ENCODE peak calls at places on chromosomes 16 and 17, in four cellular contexts. Y is right lobe of liver, T is AG04450, A is PC-9. P is an unnamed sample.

GRCh38 chr17:39485555-39485954 is 24.3 kb downstream of the CDK12 start:
- DNase-seq in Y (no peak), T (peak), A (peak), P (no peak)

GRCh38 chr16:50593410-50594139 is 45.4 kb downstream of the NKD1 start:
- DNase-seq in Y (no peak), A (no peak), T (no peak), P (no peak)

GRCh38 chr17:42759982-42760651 is 910 bp upstream of the RAMP2 start:
- DNase-seq in Y (no peak), A (no peak), T (no peak), P (no peak)

GRCh38 chr17:83036666-83037065 is 42.7 kb upstream of the METRNL start:
- DNase-seq in A (no peak), T (no peak), Y (no peak), P (no peak)

GRCh38 chr17:81396722-81397313 is 1.6 kb downstream of the BAHCC1 start:
- DNase-seq in A (peak), Y (no peak), T (no peak), P (no peak)

GRCh38 chr17:64472564-64472963 is 23.6 kb downstream of the MILR1 start:
- DNase-seq in T (no peak), A (no peak), Y (no peak), P (no peak)

GRCh38 chr17:40443196-40443987 is at the start of gene IGFBP4:
- DNase-seq in Y (peak), A (peak), T (no peak), P (peak)

GRCh38 chr17:2176484-2177175 is 121.7 kb downstream of the HIC1 start:
- DNase-seq in T (no peak), Y (no peak), A (no peak), P (no peak)

GRCh38 chr16:21223787-21224186 is 9.7 kb upstream of the ANKS4B start:
- DNase-seq in Y (no peak), A (no peak), T (no peak), P (no peak)

GRCh38 chr17:51580869-51581268 is 320.5 kb downstream of the UTP18 start:
- DNase-seq in Y (no peak), T (no peak), A (no peak), P (no peak)

GRCh38 chr17:850828-851759 is 68.9 kb downstream of the MRM3 start:
- DNase-seq in Y (no peak), T (no peak), A (no peak), P (no peak)

GRCh38 chr16:77657016-77657415 is 65.3 kb upstream of the NUDT7 start:
- DNase-seq in T (no peak), A (no peak), Y (no peak), P (no peak)

GRCh38 chr16:52424591-52424990 is 122.4 kb downstream of the TOX3 start:
- DNase-seq in T (no peak), A (no peak), Y (no peak), P (no peak)
- H3K4me3 ChIP-seq in T (no peak), A (no peak), Y (no peak), P (no peak)

DNA sequence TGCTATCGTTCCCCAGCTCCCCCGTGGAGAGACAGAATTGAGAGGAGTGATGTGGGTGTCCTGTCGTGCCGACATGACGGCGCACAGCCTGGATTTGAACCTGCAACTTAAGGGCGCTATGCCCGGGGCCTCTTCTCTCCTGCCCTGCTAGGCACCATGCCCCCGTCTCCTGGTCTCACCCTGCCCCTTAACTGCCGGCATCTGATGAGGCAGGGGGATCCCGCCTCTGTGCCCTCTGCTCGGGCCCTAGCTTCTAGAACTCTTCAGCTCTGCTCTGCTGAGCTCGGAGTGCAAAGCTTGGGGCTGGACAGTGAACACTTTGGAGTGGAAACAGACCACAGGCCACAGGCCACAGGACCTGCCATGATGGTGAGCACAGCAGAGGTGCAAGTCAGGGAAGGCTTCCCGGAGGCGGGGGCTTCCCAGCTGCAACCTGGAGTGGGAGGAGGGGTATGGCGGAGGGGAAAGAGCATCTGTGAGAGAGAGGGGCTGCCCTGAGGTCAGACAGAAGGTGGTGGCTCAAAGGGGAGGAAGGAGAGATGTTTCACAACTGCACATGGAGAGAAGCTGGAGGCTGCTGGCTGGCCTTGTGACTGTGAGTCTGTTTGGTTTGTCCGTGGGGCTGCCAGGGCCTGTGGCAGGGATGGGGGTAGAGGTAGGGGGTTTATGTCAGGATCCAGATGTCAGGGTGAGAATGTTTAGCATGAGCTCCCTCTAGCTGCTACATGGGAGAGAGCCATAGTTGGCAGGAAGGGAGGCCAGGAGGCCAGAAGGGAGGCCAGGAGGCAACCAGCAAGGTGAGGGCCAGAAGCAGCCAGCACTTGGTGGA is 107.8 kb downstream of the CRLF3 start:
- DNase-seq in A (no peak), T (no peak), Y (peak), P (peak)
- TF ChIP-seq CTCF in A (no peak), T (no peak), Y (no peak), P (no peak)

GRCh38 chr17:19945009-19945650 is 32.5 kb downstream of the AKAP10 start:
- DNase-seq in T (no peak), Y (no peak), A (no peak), P (no peak)
- H3K27ac ChIP-seq in T (no peak), Y (no peak), A (no peak), P (no peak)

GRCh38 chr17:8350339-8350738 is 10.7 kb downstream of the ODF4 start:
- DNase-seq in Y (no peak), A (no peak), T (no peak), P (no peak)

GRCh38 chr17:8353736-8354135 is 14.1 kb downstream of the ODF4 start:
- DNase-seq in Y (no peak), A (no peak), T (no peak), P (no peak)

GRCh38 chr17:8357910-8358309 is 18.3 kb downstream of the ODF4 start:
- DNase-seq in A (no peak), T (no peak), Y (no peak), P (no peak)

GRCh38 chr17:8359769-8360168 is 16.7 kb downstream of the KRABD2 start:
- DNase-seq in T (peak), A (no peak), Y (no peak), P (no peak)

DNA sequence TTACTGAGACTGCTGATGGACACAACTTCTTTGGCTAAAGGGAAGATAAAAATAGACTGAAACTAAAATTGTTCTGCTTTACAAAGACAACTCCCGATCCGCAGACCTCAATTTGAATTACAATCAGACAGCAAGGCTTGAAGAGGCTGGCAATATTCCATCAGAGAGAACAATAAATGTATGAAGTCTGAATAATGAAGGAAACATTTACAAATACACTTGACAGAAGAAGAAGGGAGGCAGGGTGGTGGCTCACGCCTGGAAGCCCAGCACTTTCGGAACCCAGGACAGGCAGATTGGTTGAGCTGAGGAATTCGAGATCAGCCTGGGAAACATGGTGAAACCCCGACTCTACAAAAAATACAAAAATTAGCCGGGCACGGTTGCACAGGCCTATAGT is 14.6 kb downstream of the ODF4 start:
- DNase-seq in Y (no peak), A (no peak), T (no peak), P (no peak)
- H3K4me3 ChIP-seq in Y (no peak), A (no peak), T (no peak), P (no peak)

GRCh38 chr17:37788531-37788930 is 43.7 kb upstream of the HNF1B start:
- DNase-seq in A (no peak), T (no peak), Y (no peak), P (no peak)

GRCh38 chr17:37786481-37786880 is 41.6 kb upstream of the HNF1B start:
- DNase-seq in T (no peak), A (no peak), Y (no peak), P (no peak)

GRCh38 chr17:37789166-37789565 is 44.3 kb upstream of the HNF1B start:
- DNase-seq in T (no peak), A (no peak), Y (no peak), P (no peak)

GRCh38 chr17:37790153-37790552 is 45.3 kb upstream of the HNF1B start:
- DNase-seq in T (no peak), A (no peak), Y (no peak), P (no peak)

DNA sequence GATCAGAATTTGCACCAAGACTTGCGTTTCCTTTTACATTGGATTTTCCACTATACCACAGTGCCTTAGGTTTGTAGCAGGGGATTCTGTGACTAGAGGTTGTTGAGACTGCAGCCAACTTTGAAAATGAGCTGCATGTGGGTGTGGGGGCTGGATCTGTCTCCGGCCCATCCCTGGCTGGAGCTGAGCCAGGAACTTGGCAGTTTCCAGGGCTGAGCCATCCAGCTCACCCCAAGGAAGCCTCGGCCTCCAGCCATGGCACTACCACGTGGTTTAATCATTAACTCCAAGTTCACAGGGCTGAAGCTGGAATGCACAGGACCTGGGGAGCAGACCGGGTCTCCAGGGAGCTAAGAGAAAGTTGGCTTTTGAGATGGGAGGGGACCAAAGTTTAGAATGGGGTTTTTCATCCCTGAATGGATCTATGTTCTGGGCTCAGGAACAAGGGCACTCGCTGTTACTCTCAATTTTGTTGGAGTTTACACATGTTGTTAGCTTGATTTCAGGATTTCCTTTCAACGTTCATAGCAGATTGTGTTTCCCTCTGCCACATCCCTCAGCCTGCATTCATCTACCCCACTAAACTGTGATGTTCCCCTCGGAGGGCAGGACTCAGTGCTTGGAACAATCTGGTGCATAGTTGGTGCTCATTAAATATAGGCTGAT is 42.3 kb upstream of the HNF1B start:
- DNase-seq in Y (peak), A (no peak), T (no peak), P (no peak)
- TF ChIP-seq CTCF in Y (no peak), A (no peak), T (no peak), P (no peak)

GRCh38 chr16:75099075-75099667 is 17.4 kb downstream of the LDHD start:
- DNase-seq in T (no peak), Y (no peak), A (no peak), P (no peak)
- H3K27ac ChIP-seq in T (no peak), Y (no peak), A (no peak), P (no peak)

GRCh38 chr17:78355701-78356100 is 4.2 kb downstream of the SOCS3 start:
- DNase-seq in T (no peak), Y (peak), A (no peak), P (no peak)
- H3K4me3 ChIP-seq in T (peak), Y (peak), A (no peak), P (no peak)